ENCODE peak calls at places on chromosomes 11 and 22, in four cellular contexts. T is IMR-90, J is H9, N is H1. B is an unnamed sample. For H3K4me1, the result is how much of the 10 kb centered on the place peaks cover.

GRCh38 chr11:35554491-35555237 is 29.2 kb upstream of the PAMR1 start:
- DNase-seq in T (peak), J (no peak), N (no peak), B (peak)

GRCh38 chr22:28407645-28408044 is 272.0 kb downstream of the TTC28 start:
- DNase-seq in T (no peak), J (no peak), N (no peak), B (no peak)

GRCh38 chr11:59152312-59152967 is 9.8 kb downstream of the FAM111A start:
- DNase-seq in T (no peak), J (no peak), N (no peak), B (no peak)

GRCh38 chr22:48137640-48138039 is 1375.2 kb downstream of the TBC1D22A start:
- DNase-seq in T (no peak), J (no peak), N (no peak), B (peak)

GRCh38 chr11:72781313-72782080 is 12.3 kb downstream of the STARD10 start:
- DNase-seq in T (no peak), J (peak), N (no peak), B (peak)

GRCh38 chr22:28155808-28156207 is 236.8 kb upstream of the PITPNB start:
- DNase-seq in T (no peak), J (no peak), N (no peak), B (no peak)

GRCh38 chr11:413120-414081 is 1.4 kb downstream of the SIGIRR start:
- DNase-seq in T (no peak), J (no peak), N (no peak), B (no peak)

GRCh38 chr11:13448876-13449275 is 14.1 kb downstream of the BTBD10 start:
- DNase-seq in T (peak), J (no peak), N (no peak), B (no peak)

GRCh38 chr22:38314992-38315800 is 2.0 kb downstream of the CSNK1E start:
- DNase-seq in T (peak), J (no peak), N (no peak), B (peak)

GRCh38 chr11:63837027-63837688 is 1.8 kb upstream of the MARK2 start:
- DNase-seq in T (peak), J (peak), N (no peak), B (peak)

GRCh38 chr22:21735198-21736083 is at the start of gene YPEL1:
- DNase-seq in T (peak), J (peak), N (peak), B (peak)

GRCh38 chr11:103013426-103013825 is 57.9 kb upstream of the MMP13 start:
- DNase-seq in T (peak), J (no peak), N (no peak), B (no peak)

GRCh38 chr22:20885557-20886323 is 26.9 kb downstream of the SNAP29 start:
- DNase-seq in T (peak), J (peak), N (peak), B (peak)

GRCh38 chr11:58497951-58498350 is 10.0 kb downstream of the OR5B21 start:
- DNase-seq in T (no peak), J (no peak), N (no peak), B (no peak)

GRCh38 chr11:106961048-106961447 is 57.2 kb downstream of the GUCY1A2 start:
- DNase-seq in T (no peak), J (no peak), N (no peak), B (peak)

GRCh38 chr11:11732116-11732515 is 109.7 kb upstream of the USP47 start:
- DNase-seq in T (peak), J (no peak), N (no peak), B (no peak)

GRCh38 chr11:64850979-64851567 is 6.6 kb upstream of the CDC42BPG start:
- DNase-seq in T (no peak), J (peak), N (no peak), B (no peak)

GRCh38 chr11:762421-763072 is 14.7 kb downstream of the GATD1 start:
- DNase-seq in T (peak), J (peak), N (no peak), B (peak)

GRCh38 chr11:27228232-27228631 is 134.8 kb downstream of the CCDC34 start:
- DNase-seq in T (no peak), J (no peak), N (no peak), B (no peak)

GRCh38 chr22:20530368-20531153 is 23.2 kb downstream of the MED15 start:
- DNase-seq in T (peak), J (no peak), N (no peak), B (peak)

GRCh38 chr11:78072455-78072854 is 7.2 kb downstream of the NDUFC2 start:
- DNase-seq in T (no peak), J (no peak), N (no peak), B (no peak)

GRCh38 chr22:30495041-30495784 is 10.3 kb downstream of the SEC14L4 start:
- DNase-seq in T (no peak), J (no peak), N (no peak), B (no peak)

GRCh38 chr11:12509371-12509770 is 132.0 kb downstream of the PARVA start:
- DNase-seq in T (no peak), J (no peak), N (no peak), B (no peak)

GRCh38 chr11:134207538-134208239 is 16.1 kb downstream of the NCAPD3 start:
- DNase-seq in T (no peak), J (peak), N (no peak), B (peak)

GRCh38 chr22:37509026-37509886 is 10.0 kb downstream of the CARD10 start:
- DNase-seq in T (no peak), J (no peak), N (no peak), B (no peak)

GRCh38 chr11:83033367-83033766 is 38.3 kb downstream of the RAB30 start:
- DNase-seq in T (no peak), J (no peak), N (no peak), B (no peak)

GRCh38 chr11:33269822-33270221 is 12.6 kb downstream of the HIPK3 start:
- DNase-seq in T (no peak), J (no peak), N (no peak), B (no peak)

GRCh38 chr11:75132080-75132479 is 18.8 kb upstream of the SLCO2B1 start:
- DNase-seq in T (no peak), J (no peak), N (no peak), B (no peak)

GRCh38 chr11:118592616-118593367 is 14.6 kb upstream of the PHLDB1 start:
- DNase-seq in T (no peak), J (no peak), N (no peak), B (no peak)

DNA sequence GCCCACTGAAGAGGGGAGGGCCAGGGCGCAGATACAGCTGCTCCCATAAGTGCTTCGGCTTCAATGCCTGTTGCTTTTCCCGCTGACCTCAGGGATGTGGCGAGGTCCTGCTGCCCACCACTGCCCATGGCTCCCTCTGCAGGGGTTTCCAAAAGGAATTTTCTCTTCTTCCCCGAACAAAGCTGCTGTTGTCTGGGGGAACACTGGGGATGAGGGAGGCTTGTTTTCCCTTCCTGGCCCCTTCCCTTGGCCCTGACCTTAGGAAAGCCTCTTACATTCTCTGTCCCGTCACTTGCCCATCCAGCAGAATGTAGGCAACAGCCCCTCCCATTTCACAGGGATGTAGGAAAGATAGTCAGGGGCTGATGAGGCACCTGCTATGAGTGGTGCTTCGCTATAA is 34.8 kb downstream of the CD82 start:
- DNase-seq in T (no peak), J (no peak), N (no peak), B (no peak)
- H3K9ac ChIP-seq in T (no peak), J (no peak), N (no peak), B (no peak)

DNA sequence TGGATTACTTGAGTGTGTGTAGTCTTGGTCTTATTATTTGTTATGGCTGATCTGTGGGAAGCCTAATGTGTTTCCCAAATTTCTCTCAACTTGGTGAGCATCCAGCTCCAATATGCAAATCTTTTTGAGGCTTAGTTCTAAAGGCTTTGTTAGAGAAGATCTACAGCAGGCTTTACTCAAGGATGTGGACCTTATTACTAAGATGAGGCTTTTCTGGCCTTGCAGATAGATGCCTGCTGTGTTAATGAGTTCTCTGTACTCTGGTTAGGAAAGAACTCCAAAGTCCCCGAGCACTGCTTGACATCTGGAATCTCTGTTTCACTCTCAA is 24.1 kb downstream of the MYEOV start:
- DNase-seq in T (no peak), J (no peak), N (no peak), B (no peak)
- H3K4me1 ChIP-seq in T (under half), J (under half), N (under half), B (under half)

DNA sequence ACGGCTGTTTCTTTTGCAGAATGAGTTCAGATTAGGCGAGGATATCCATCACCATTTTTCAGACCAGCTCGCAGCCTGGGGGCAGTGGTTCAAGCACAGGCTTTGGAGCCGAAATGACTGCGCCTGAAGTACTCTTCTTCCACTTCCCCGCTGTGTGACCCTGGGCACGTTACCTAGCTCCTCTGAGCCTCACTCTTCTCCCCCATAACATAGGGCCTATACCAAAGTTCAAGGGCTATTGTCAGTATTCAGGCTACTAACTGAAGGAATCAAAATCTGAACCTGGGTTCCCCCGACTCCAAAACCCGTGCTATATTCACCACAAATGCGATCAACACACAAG is 373 bp downstream of the MRPL21 start:
- DNase-seq in T (no peak), J (no peak), N (no peak), B (no peak)
- H4K5ac ChIP-seq in T (peak), J (peak), N (peak), B (no peak)

GRCh38 chr22:26615149-26615548 is 2.7 kb downstream of the CRYBB1 start:
- DNase-seq in T (no peak), J (no peak), N (no peak), B (no peak)
- H3K9ac ChIP-seq in T (no peak), J (no peak), N (no peak), B (peak)

DNA sequence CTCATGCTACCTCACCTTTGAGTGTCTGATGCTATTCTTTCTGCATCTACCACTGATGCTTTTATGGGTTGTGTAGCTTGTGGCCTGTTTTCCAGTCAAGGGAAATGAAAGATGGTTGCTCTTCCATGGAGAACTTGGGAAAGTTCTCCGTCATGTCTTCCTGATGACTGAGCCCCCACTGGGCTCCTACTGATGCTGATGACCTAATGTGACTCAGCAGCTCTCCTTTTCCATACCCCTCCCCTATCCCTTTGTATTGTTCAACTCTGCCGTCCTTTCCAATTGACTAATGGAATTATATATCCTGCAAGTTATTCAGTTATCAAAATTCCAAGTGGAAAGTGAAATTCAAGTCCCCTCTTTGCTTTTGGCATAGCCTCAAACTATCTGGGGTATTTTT is 44.7 kb downstream of the REXO2 start:
- DNase-seq in T (no peak), J (no peak), N (no peak), B (peak)
- H3K4me1 ChIP-seq in T (under half), J (under half), N (under half), B (under half)

DNA sequence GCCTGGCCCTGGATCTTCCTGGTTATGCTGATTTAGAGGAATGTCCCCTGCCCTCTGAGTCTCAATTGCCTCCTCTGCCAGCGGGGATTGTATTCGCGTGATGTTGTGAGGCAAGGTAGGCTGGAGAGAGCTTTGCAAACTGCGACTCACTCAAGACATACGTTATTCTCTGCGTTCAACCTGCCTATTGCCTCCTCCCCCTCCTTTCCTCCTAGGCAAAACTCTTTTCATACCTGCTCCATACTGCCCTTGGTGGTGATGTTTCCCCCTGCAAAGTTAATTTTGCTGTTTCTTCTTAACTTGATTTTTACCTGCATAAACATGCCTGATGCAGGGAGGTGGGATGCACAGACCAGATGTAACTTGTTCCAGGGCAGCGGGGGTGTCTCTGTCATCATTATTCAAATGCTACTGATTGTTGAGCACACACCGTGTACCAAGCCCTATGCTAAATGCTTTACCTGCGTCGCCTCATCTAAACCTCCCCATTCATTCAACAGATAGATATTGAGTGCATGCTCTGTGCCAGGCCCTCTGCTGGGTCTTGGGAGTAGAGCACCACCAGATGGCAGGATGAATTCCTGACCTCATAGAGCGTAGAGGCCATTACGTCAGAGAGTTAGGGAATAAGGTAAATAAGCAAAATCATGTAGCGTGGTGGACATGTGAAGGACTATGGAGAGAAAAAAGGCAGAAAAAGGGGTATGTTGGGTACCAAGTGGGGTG is 29.0 kb downstream of the SGSM1 start:
- DNase-seq in T (peak), J (peak), N (no peak), B (peak)
- H4K5ac ChIP-seq in T (no peak), J (no peak), N (no peak), B (peak)

GRCh38 chr11:2389344-2390026 is 11.1 kb upstream of the TSSC4 start:
- DNase-seq in T (no peak), J (no peak), N (no peak), B (peak)
- H3K9ac ChIP-seq in T (peak), J (no peak), N (no peak), B (peak)

DNA sequence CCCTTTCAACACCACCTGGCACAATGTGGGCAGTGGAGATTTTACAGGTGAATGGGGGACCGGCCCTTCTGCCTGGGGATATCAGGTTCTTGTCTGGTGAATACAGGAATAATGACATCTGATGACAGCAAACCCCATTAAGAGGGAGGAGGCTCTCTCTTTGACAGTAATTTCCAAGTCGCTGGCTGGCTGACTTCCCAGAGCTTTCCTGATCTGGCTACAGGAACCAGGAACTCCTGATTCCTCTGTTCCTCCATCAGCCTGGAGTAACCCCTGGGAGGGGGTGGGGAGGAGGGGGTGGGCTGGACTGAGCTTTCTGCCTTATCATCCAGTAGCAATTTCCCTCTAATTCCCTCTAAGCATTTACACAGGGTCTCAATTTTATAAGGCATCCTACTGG is 3.7 kb upstream of the MIEF1 start:
- DNase-seq in T (no peak), J (no peak), N (no peak), B (no peak)
- H3K4me1 ChIP-seq in T (under half), J (under half), N (under half), B (under half)

B was measured in mesendoderm.